ENCODE peak calls at places on chromosomes 6 and 20, in four cellular contexts. V is mammary epithelial cell, X is iPS DF 6.9, J is tibial artery. U is an unnamed sample.

GRCh38 chr6:146110990-146111389 is 82.1 kb downstream of the GRM1 start:
- DNase-seq in X (no peak), J (no peak), V (no peak), U (no peak)

GRCh38 chr20:36030143-36030542 is 61.8 kb downstream of the CNBD2 start:
- DNase-seq in J (no peak), V (no peak), X (no peak), U (no peak)

GRCh38 chr6:140193269-140193668 is 818.8 kb upstream of the CITED2 start:
- DNase-seq in V (no peak), X (no peak), J (no peak), U (no peak)

GRCh38 chr20:24786096-24786495 is 163.0 kb upstream of the CST7 start:
- DNase-seq in V (no peak), J (no peak), X (no peak), U (no peak)

GRCh38 chr6:894274-894673 is 201.3 kb upstream of the EXOC2 start:
- DNase-seq in V (no peak), J (no peak), X (no peak), U (no peak)

GRCh38 chr6:100719883-100720682 is 161.0 kb downstream of the ASCC3 start:
- DNase-seq in V (peak; percentile 12), X (no peak), J (no peak), U (no peak)

GRCh38 chr6:26198626-26199056 is 111.4 kb downstream of the HFE start:
- DNase-seq in X (no peak), V (no peak), J (no peak), U (no peak)

GRCh38 chr20:3059489-3059888 is 11.9 kb upstream of the OXT start:
- DNase-seq in X (no peak), J (no peak), V (no peak), U (no peak)

GRCh38 chr6:912871-913663 is 220.1 kb upstream of the EXOC2 start:
- DNase-seq in X (peak; percentile 29), V (peak; percentile 7), J (no peak), U (no peak)

GRCh38 chr6:52364480-52365166 is 2.7 kb downstream of the PAQR8 start:
- DNase-seq in J (no peak), X (no peak), V (no peak), U (no peak)

GRCh38 chr6:87702589-87702945 is 534 bp upstream of the AKIRIN2 start:
- DNase-seq in V (peak; percentile 68), J (no peak), X (peak; percentile 5), U (no peak)

GRCh38 chr6:17965397-17965796 is 22.0 kb downstream of the KIF13A start:
- DNase-seq in V (no peak), J (no peak), X (no peak), U (no peak)

GRCh38 chr20:47508228-47508752 is 6.6 kb downstream of the NCOA3 start:
- DNase-seq in V (no peak), J (no peak), X (no peak), U (no peak)

GRCh38 chr6:159008656-159009288 is 8.8 kb upstream of the RSPH3 start:
- DNase-seq in V (peak; percentile 45), J (no peak), X (no peak), U (no peak)

GRCh38 chr6:154638369-154638768 is 94.8 kb upstream of the SCAF8 start:
- DNase-seq in X (no peak), J (no peak), V (peak; percentile 17), U (no peak)

GRCh38 chr20:45935416-45936046 is 1.0 kb downstream of the PCIF1 start:
- DNase-seq in X (no peak), J (no peak), V (no peak), U (no peak)

GRCh38 chr6:78770766-78771165 is 96.6 kb upstream of the IRAK1BP1 start:
- DNase-seq in X (no peak), V (no peak), J (no peak), U (no peak)

GRCh38 chr6:109182590-109182989 is 87.3 kb downstream of the CEP57L1 start:
- DNase-seq in X (no peak), J (no peak), V (no peak), U (no peak)

GRCh38 chr6:44128020-44128917 is 915 bp downstream of the TMEM63B start:
- DNase-seq in X (no peak), J (peak; percentile 79), V (peak; percentile 57), U (peak; percentile 80)

GRCh38 chr6:106611030-106611429 is 18.3 kb downstream of the RTN4IP1 start:
- DNase-seq in X (no peak), V (no peak), J (no peak), U (no peak)

GRCh38 chr20:41154436-41155176 is 17.3 kb downstream of the PLCG1 start:
- DNase-seq in X (no peak), V (no peak), J (no peak), U (no peak)

GRCh38 chr20:20003088-20003954 is 13.8 kb upstream of the NAA20 start:
- DNase-seq in J (peak; percentile 76), V (peak; percentile 56), X (no peak), U (peak; percentile 80)

GRCh38 chr20:48052492-48052870 is 267.2 kb upstream of the SULF2 start:
- DNase-seq in X (no peak), V (peak; percentile 63), J (no peak), U (no peak)

GRCh38 chr6:155524249-155524651 is 68.6 kb upstream of the NOX3 start:
- DNase-seq in J (no peak), X (no peak), V (peak; percentile 68), U (no peak)

GRCh38 chr6:159762681-159763293 is 942 bp downstream of the ACAT2 start:
- DNase-seq in V (peak; percentile 50), X (no peak), J (peak; percentile 71), U (no peak)

GRCh38 chr6:3956054-3956453 is 106.9 kb downstream of the FAM50B start:
- DNase-seq in X (no peak), J (no peak), V (peak; percentile 93), U (no peak)

GRCh38 chr6:161163466-161164181 is 110.2 kb downstream of the AGPAT4 start:
- DNase-seq in V (no peak), J (no peak), X (no peak), U (no peak)

GRCh38 chr20:31341470-31341869 is 26.9 kb upstream of the DEFB118 start:
- DNase-seq in J (no peak), V (no peak), X (no peak), U (no peak)
- H3K4me3 ChIP-seq in J (no peak overlapping the region), V (no peak overlapping the region), X (no peak overlapping the region), U (no peak overlapping the region)

DNA sequence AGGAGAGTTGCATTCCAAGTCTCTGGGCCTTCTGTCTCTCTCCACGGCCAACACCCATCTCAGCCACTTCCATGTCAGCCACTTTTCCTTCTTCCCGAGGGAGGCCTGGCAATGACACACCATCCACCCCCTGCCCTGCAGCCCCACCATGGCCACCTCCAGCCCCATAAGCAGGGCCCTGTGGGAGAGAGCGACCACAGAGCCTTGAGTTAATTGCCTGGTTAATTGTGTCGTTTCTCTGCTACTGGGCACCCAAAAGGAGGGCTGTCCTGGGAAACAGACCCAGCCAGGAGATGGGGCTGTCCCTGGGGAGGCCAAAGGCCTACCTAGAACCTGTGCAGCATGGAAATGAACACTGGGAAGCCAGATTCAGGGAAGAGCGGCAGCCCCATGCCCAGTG is 13.3 kb downstream of the CCDC167 start:
- DNase-seq in X (no peak), J (no peak), V (no peak), U (no peak)
- H3K27ac ChIP-seq in X (no peak overlapping the region), J (no peak overlapping the region), V (no peak overlapping the region), U (no peak overlapping the region)

DNA sequence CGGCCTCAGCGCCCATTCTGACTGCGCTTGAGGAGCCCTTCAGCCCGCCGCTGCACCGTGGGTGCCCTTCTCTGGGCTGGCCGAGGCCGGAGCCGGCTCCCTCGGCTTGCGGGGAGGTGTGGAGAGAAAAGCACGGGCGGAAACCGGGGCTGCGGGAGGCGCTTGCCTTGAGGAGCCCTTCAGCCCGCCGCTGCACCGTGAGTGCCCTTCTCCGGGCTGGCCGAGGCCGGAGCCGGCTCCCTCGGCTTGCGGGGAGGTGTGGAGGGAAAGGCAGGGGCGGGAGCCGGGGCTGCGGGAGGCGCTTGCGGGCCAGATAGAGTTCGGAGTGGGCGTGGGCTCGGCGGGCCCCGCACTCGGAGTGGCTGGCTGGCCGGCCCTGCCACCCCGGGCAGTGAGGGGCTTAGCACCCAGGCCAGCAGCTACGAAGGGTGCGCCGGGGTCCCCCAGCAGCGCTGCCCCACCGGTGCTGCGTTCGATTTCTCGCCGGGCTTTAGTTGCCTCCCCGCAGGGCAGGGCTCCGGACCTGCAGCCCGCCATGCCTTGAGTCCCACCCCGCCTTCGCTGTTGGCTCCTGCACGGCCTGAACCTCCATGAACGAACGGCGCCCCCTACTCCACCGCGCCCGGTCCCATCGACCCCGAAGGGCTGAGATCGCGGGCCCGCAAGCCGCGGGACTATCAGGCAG is 45.7 kb upstream of the MCUR1 start:
- DNase-seq in X (no peak), V (no peak), J (no peak), U (no peak)
- H3K4me3 ChIP-seq in X (peak overlapping the region; percentile 40), V (peak overlapping the region; percentile 37), J (peak overlapping the region; percentile 30), U (peak overlapping the region; percentile 57)

GRCh38 chr20:63254237-63254535 is at the start of gene NKAIN4:
- DNase-seq in X (no peak), J (no peak), V (no peak), U (no peak)
- H3K27ac ChIP-seq in X (no peak within 1 kb of the TSS), J (no peak within 1 kb of the TSS), V (no peak within 1 kb of the TSS), U (no peak within 1 kb of the TSS)

GRCh38 chr20:62362991-62363919 is 3.9 kb downstream of the LAMA5 start:
- DNase-seq in V (no peak), X (no peak), J (peak; percentile 81), U (peak; percentile 76)
- H3K4me3 ChIP-seq in V (no peak overlapping the region), X (no peak overlapping the region), J (peak overlapping the region; percentile 77), U (peak overlapping the region; percentile 85)

DNA sequence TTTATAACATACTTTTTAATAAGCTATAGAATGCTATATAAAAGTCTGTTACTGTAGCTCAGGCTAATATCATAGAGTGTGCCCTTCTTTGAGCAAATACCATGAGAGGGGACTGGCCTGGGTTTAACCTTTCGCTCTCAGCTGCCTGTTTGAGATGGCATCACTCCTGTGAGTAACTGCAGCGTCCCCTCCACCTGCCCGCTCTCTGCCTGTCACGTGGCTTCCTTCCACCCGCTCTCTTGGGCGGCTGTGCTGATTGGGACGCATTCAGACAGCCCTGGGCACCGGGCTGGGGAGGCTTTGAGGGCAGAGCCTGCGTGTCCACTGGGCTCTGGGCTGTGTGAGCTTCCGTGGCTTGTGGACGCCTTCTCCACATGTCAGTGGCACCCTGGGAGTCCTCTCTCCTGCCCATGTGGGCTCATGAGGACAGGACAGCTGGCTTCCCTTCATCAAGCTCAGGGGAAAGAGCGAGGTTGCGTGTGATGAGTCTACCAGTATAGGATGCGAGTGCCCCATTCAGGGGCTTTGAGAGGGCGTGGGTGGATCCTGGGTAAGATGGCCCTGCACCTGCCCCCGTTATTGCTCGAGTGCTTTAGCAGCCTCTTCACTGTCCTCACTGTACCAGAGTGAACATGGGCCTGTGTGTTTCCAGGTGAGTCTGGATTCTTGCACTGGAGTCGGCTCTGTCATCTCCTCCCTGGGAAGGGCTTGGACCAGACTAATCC is 10.7 kb upstream of the C20orf204 start:
- DNase-seq in X (no peak), V (no peak), J (no peak), U (no peak)
- H3K27ac ChIP-seq in X (no peak overlapping the region), V (no peak overlapping the region), J (no peak overlapping the region), U (no peak overlapping the region)

DNA sequence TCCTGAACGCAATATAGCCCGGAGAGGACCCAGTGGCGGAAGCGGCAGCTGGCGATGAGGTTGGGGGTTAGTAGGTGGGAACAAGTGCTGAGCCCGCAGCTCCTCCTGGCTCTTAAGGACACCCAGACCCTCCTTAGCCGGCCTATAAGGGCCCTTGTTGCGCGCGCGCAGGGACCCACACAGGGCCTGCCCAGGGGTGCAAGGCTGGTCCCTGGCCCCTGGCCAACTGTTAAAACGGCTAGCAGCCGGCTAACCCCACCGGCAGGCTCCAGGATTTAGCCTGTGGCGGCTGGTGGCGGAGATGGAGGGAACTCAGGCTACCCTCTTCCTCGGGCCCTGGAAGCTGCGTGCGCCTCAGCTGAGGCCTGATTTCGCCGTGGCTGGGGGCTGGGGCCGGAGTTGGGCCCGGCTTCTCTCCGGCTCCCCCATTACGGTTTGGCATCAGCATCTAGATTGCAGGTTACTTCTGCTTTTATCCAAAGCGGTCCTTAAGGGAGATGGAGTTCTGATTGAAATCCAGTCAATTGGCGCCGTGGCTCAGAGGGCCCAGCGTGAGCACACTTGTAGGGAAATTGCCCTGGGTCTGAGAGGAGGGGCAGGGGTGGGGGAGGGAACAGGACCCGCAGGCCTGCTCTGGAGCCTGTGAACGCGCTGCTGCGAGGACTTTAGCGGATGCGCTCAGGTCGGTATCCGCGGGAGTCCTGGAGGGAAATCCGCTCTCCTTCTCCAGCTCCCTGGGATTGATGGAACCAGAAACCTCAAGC is 37.0 kb upstream of the CCDC167 start:
- DNase-seq in J (no peak), V (no peak), X (no peak), U (no peak)
- H3K4me3 ChIP-seq in J (no peak overlapping the region), V (no peak overlapping the region), X (peak overlapping the region; percentile 48), U (peak overlapping the region; percentile 64)